ENCODE peak calls at places on chromosome 9, in four cellular contexts. N is H9, F is mammary epithelial cell, Q is MM.1S. H is an unnamed sample.
A peak's percentile ranks its signal among the peaks of the same experiment; 100 is the strongest.

GRCh38 chr9:133369923-133370322 is 5.9 kb downstream of the SURF4 start:
- DNase-seq in N (no peak), F (no peak), Q (no peak), H (no peak)

GRCh38 chr9:74056023-74056422 is 441.1 kb upstream of the RORB start:
- DNase-seq in N (no peak), F (no peak), Q (no peak), H (no peak)

GRCh38 chr9:31908158-31908890 is 476.1 kb upstream of the ACO1 start:
- DNase-seq in N (no peak), F (peak; percentile 76), Q (peak; percentile 55), H (no peak)

GRCh38 chr9:121640076-121640475 is 11.4 kb upstream of the DAB2IP start:
- DNase-seq in N (peak; percentile 69), F (no peak), Q (no peak), H (peak; percentile 24)

GRCh38 chr9:91783411-91783810 is 166.6 kb downstream of the ROR2 start:
- DNase-seq in N (no peak), F (no peak), Q (no peak), H (no peak)

GRCh38 chr9:5587024-5587423 is 41.9 kb upstream of the RIC1 start:
- DNase-seq in N (no peak), F (peak; percentile 67), Q (no peak), H (peak; percentile 48)

GRCh38 chr9:94663139-94663538 is 23.8 kb upstream of the FBP1 start:
- DNase-seq in N (no peak), F (no peak), Q (no peak), H (no peak)

GRCh38 chr9:113479150-113479761 is 15.7 kb downstream of the RGS3 start:
- DNase-seq in N (no peak), F (no peak), Q (no peak), H (no peak)

GRCh38 chr9:82930116-82930515 is 132.8 kb downstream of the RASEF start:
- DNase-seq in N (no peak), F (no peak), Q (no peak), H (no peak)

GRCh38 chr9:109914280-109915027 is 134.5 kb downstream of the PALM2AKAP2 start:
- DNase-seq in N (no peak), F (no peak), Q (peak; percentile 48), H (peak; percentile 88)

GRCh38 chr9:113567361-113568080 is 104.0 kb downstream of the RGS3 start:
- DNase-seq in N (no peak), F (no peak), Q (no peak), H (no peak)

GRCh38 chr9:38417003-38417965 is 7.0 kb downstream of the IGFBPL1 start:
- DNase-seq in N (peak; percentile 80), F (peak; percentile 17), Q (no peak), H (peak; percentile 32)

GRCh38 chr9:35073276-35073607 is 817 bp upstream of the VCP start:
- DNase-seq in N (no peak), F (no peak), Q (no peak), H (no peak)

GRCh38 chr9:77000330-77000729 is 19.1 kb upstream of the FOXB2 start:
- DNase-seq in N (no peak), F (no peak), Q (no peak), H (no peak)

GRCh38 chr9:74333633-74334032 is 163.5 kb upstream of the RORB start:
- DNase-seq in N (no peak), F (no peak), Q (peak; percentile 63), H (no peak)

GRCh38 chr9:128121466-128121810 is 6.1 kb downstream of the PTGES2 start:
- DNase-seq in N (no peak), F (no peak), Q (no peak), H (no peak)

GRCh38 chr9:126623314-126623666 is 9.6 kb downstream of the LMX1B start:
- DNase-seq in N (peak; percentile 47), F (no peak), Q (no peak), H (no peak)

GRCh38 chr9:69811329-69811989 is 9.2 kb upstream of the CFAP95 start:
- DNase-seq in N (no peak), F (no peak), Q (no peak), H (no peak)

GRCh38 chr9:69801994-69802393 is 18.6 kb upstream of the CFAP95 start:
- DNase-seq in N (no peak), F (no peak), Q (no peak), H (no peak)

GRCh38 chr9:69806642-69807041 is 14.0 kb upstream of the CFAP95 start:
- DNase-seq in N (no peak), F (no peak), Q (no peak), H (no peak)

GRCh38 chr9:69809304-69809863 is 11.2 kb upstream of the CFAP95 start:
- DNase-seq in N (peak; percentile 52), F (peak; percentile 17), Q (no peak), H (peak; percentile 28)

DNA sequence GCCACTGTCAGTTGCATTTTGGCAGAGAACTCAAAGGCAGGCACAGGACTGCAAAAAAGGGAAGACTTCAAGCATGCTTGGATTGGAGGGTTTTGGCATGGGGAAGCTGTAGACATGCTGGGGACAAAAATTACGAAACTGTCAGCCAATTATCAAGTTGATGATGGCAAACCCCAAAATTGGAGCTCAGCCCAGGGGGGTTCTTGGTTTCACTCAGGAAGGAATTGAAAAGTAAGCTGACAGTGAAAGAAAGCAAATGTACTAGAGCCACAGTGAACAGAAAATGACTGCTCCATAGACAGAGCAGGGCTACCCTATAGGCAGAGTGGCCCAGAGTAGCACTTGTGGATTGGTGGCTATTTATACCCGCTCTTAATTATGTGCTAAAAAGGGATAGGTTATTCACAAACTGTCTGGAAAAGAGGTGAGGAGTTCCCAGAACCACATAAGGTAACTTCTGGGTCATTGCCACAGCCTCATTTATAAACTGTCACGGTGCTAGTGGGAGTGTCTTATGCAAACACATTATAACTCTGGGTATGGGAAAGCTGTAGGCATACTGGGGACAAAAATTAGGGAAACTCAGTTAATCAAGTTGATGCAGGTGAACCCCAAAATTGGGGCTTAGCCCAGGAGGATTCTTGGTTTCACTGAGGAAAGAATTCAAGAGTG is 14.5 kb upstream of the CFAP95 start:
- DNase-seq in N (no peak), F (no peak), Q (no peak), H (peak; percentile 8)
- H3K9ac ChIP-seq in N (no peak overlapping the region), F (no peak overlapping the region), Q (no peak overlapping the region), H (no peak overlapping the region)

DNA sequence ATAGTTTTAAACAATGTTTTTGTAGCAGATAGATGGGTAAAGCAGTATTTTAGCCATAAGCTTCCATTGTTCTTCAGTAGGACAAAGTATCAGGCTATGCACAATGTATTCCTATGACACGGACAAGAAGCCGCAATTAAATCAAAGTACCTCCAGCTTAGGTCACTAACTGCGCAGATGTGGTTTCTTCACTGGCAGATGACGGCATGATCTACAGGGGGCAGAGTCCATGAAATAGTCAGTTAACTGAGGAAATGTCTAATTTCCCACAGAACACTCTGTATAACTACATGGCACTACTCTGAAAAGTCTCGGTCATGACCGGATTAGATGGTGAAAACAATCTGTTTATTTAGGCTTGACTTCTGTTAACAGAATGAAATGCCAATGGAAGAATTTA is 120.7 kb upstream of the TRPM3 start:
- DNase-seq in N (no peak), F (no peak), Q (no peak), H (no peak)
- H3K4me1 ChIP-seq in N (peaks cover 2% of the 10 kb centered on the region), F (no peaks in the 10 kb centered on the region), Q (no peaks in the 10 kb centered on the region), H (peaks cover 3% of the 10 kb centered on the region)

GRCh38 chr9:16708638-16709435 is 161.6 kb downstream of the BNC2 start:
- DNase-seq in N (peak; percentile 75), F (no peak), Q (no peak), H (no peak)
- H3K9ac ChIP-seq in N (peak overlapping the region; percentile 8), F (no peak overlapping the region), Q (no peak overlapping the region), H (peak overlapping the region; percentile 68)

DNA sequence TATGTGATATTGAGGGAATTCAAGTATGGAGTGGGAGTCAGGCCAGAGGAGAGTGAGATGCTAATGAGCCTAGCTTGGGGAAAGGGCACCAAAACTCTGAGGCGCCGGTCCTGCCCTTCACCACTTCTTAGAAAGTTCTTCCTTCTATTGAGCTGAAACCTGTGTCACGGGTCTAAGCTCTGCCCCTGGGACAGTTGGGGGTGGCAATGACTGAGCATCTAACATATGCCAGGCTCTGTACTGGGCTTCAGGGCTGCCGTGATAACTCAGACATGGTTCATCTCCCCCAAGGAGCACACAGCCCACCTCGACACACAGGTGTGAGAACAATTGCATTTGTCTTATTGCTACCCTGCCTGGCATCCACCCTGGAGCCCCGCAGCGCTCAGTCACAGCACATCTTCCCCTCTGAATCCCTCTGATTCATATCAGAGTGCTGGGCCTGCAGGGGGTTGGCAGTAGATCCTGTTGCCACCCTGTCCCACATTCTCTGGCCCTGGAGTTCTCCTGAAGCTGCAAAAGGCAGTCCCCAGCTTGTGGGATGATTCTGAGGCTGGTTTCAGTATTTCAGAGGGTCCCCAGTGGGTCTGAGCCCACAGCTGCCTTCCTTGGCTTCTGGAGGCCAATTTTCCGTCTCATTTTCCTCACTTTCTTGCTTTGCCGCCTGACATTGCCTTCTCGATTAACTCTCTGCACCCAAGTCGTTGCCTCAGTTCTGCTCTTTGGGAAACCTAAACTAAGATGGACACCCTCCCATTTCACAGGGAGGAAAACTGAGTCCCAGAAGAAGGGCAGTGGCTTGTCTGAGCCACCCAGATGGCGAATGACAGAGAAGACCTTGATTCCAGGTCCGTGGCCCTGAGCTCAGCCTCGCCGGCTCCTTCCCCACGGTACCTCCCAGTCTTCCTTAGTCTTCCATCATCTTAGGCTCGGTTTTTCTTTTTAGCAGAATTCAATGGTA is 42.5 kb downstream of the ALG2 start:
- DNase-seq in N (no peak), F (no peak), Q (no peak), H (no peak)
- H3K4me1 ChIP-seq in N (no peaks in the 10 kb centered on the region), F (no peaks in the 10 kb centered on the region), Q (peaks cover 14% of the 10 kb centered on the region), H (peaks cover 11% of the 10 kb centered on the region)

DNA sequence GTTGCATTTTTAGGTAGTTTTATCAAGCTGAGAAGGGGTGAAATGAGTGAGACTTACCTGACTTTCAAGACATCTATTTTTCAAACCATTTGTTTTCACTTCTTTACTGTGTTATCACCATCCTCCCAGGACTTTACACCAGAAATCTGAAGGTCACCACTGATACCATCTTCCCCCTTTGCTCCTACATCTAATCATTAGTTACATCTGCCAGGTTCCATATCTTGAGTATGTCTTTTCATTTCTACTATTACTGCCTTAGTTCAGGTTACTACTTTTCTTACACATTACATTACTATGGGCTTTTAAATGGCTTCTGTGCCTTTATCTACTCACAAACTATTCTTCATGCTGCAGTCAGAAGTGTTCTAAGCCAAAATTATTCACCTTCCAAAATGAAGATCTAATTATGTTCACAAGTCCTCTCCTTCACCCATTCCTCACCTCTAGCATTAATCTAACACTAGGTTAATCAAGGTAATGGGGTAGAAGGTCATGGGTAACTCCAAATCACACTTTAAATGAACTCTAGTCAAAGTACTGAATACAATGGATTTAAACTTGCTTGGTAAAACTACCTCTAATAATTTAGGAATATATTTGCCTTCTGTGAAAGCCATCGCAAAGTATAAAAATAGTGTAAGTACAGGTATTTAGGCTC is 2.1 kb upstream of the HSDL2 start:
- DNase-seq in N (no peak), F (no peak), Q (no peak), H (no peak)
- H3K9ac ChIP-seq in N (no peak overlapping the region), F (no peak overlapping the region), Q (no peak overlapping the region), H (peak overlapping the region; percentile 91)

DNA sequence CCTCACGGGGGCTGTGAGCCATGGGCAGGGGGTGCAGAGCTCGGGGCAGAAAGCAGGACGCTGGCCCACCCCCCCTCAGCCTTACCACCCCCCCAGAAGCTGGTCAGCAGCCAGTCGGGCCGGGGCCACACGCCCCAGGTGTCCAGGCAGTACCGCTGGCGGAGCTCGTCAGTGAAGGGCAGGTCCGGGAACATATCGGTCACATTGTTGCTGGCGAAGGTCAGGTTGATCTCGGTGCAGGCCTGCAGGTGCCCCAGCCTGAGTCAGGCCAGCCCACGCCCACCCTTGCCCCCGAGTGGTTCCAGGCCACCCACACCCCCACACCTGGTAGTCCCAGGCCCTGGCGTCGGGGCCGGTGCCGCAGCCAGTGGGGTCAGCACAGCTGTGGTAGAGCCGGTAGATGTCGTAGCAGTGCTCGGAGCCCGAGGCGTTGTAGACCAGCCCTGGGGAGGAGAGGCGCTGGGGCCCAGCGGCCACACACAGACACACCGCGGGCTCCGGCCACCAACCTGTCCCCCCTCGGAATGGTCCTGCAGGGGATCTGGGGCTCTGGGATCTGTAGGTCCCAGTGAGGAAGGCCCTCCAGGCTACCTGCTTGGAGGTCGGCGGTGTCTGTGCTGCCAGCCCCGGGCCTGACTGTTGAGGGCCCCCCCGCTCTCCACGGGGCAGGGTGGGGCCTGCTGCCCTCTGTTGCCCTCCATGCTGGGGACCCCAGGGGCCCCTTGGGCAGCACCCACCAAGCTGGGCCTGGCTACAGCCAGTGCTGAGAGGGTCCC is 2.6 kb downstream of the DPP7 start:
- DNase-seq in N (no peak), F (no peak), Q (no peak), H (no peak)
- H3K4me1 ChIP-seq in N (no peaks in the 10 kb centered on the region), F (peaks cover 5% of the 10 kb centered on the region), Q (no peaks in the 10 kb centered on the region), H (peaks cover 4% of the 10 kb centered on the region)

H was measured in adipocyte.